ENCODE peak calls at places on chromosomes 4 and X, in four cellular contexts. R is heart right ventricle, O is fibroblast of the aortic adventitia, X is AG10803. W is an unnamed sample.

GRCh38 chr4:172815499-172816175 is 353.0 kb upstream of the GALNT7 start:
- DNase-seq in R (no peak), O (no peak), X (no peak), W (no peak)

GRCh38 chr4:53522334-53522733 is 69.0 kb downstream of the LNX1 start:
- DNase-seq in R (no peak), O (no peak), X (no peak), W (no peak)

GRCh38 chr4:123599920-123600394 is 203.4 kb downstream of the SPRY1 start:
- DNase-seq in R (peak), O (no peak), X (peak), W (peak)

GRCh38 chrX:69103539-69103938 is 61.7 kb downstream of the PJA1 start:
- DNase-seq in R (no peak), O (no peak), X (no peak), W (no peak)

GRCh38 chrX:28278236-28278635 is 297.0 kb upstream of the DCAF8L1 start:
- DNase-seq in R (no peak), O (no peak), X (no peak), W (no peak)

GRCh38 chr4:6875431-6875831 is 34.2 kb upstream of the TBC1D14 start:
- DNase-seq in R (no peak), O (no peak), X (peak), W (no peak)

GRCh38 chrX:40164751-40165150 is 67.0 kb upstream of the BCOR start:
- DNase-seq in R (no peak), O (no peak), X (no peak), W (no peak)

GRCh38 chrX:20263474-20263873 is 3.2 kb downstream of the RPS6KA3 start:
- DNase-seq in R (no peak), O (peak), X (peak), W (no peak)

GRCh38 chr4:41155194-41155830 is 59.0 kb downstream of the APBB2 start:
- DNase-seq in R (no peak), O (peak), X (peak), W (no peak)

GRCh38 chr4:104905546-104905945 is 241.1 kb upstream of the TET2 start:
- DNase-seq in R (no peak), O (peak), X (no peak), W (no peak)

GRCh38 chr4:151865744-151866143 is 104.9 kb upstream of the GATB start:
- DNase-seq in R (no peak), O (no peak), X (no peak), W (no peak)

GRCh38 chrX:131816551-131817136 is 206.5 kb upstream of the STK26 start:
- DNase-seq in R (peak), O (peak), X (peak), W (peak)

GRCh38 chr4:169617306-169617705 is 3.1 kb upstream of the CLCN3 start:
- DNase-seq in R (no peak), O (no peak), X (no peak), W (no peak)

GRCh38 chr4:96916731-96917130 is 1076.8 kb downstream of the PDHA2 start:
- DNase-seq in R (no peak), O (no peak), X (no peak), W (no peak)

GRCh38 chr4:66943117-66943516 is 602.2 kb downstream of the CENPC start:
- DNase-seq in R (no peak), O (no peak), X (no peak), W (no peak)

GRCh38 chrX:10634681-10635161 is 14.3 kb upstream of the MID1 start:
- DNase-seq in R (no peak), O (peak), X (peak), W (no peak)

GRCh38 chrX:123450217-123450616 is 266.1 kb downstream of the GRIA3 start:
- DNase-seq in R (no peak), O (peak), X (no peak), W (peak)
- TF ChIP-seq CTCF in R (peak), O (peak), X (peak), W (peak)

GRCh38 chrX:154718607-154719006 is 32.3 kb downstream of the GAB3 start:
- DNase-seq in R (no peak), O (no peak), X (no peak), W (no peak)

GRCh38 chrX:154717824-154718223 is 33.1 kb downstream of the GAB3 start:
- DNase-seq in R (no peak), O (no peak), X (peak), W (no peak)

GRCh38 chrX:154712781-154713391 is 38.0 kb downstream of the GAB3 start:
- DNase-seq in R (no peak), O (peak), X (peak), W (peak)

GRCh38 chrX:154714925-154715324 is 36.0 kb downstream of the GAB3 start:
- DNase-seq in R (peak), O (peak), X (peak), W (peak)

GRCh38 chrX:154715825-154716224 is 35.1 kb downstream of the GAB3 start:
- DNase-seq in R (no peak), O (no peak), X (no peak), W (no peak)
- TF ChIP-seq CTCF in R (no peak), O (no peak), X (no peak), W (no peak)

GRCh38 chr4:27084685-27085356 is 224.2 kb downstream of the STIM2 start:
- DNase-seq in R (no peak), O (peak), X (no peak), W (no peak)
- TF ChIP-seq CTCF in R (peak), O (no peak), X (no peak), W (no peak)

DNA sequence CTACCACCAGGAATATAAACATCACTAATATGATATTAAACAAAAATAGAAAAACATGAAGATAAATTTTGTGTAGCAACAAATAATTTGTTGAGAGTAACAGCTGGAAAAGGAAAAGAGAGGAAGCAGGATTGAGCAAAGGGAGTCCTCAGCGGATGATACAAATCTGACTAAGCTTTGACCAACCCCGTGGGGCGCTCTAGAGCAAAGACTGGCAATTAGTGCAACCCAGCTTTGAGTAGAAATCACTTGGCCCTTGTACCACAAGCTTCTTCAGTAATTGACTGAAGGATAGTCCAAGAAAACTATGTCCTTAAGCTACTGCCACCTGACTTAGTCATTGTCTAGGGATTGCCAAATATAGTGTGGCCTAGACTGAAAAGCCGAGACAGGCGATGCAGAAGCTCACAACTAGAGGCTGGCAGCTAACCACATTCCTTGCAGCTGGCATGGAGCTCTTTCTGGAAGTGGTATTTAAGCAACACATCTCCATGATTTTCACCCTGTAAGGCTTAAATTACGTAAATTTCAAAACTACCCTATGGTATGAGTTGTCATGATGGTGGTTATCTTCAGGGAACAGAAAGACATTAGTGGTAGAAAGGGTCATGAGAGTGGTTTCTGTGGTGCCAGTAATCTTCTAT is 396.0 kb downstream of the PDGFC start:
- DNase-seq in R (no peak), O (no peak), X (peak), W (no peak)
- TF ChIP-seq CTCF in R (no peak), O (no peak), X (no peak), W (no peak)

GRCh38 chr4:87006531-87007344 is 71.9 kb downstream of the AFF1 start:
- DNase-seq in R (peak), O (peak), X (peak), W (peak)
- TF ChIP-seq CTCF in R (peak), O (peak), X (peak), W (peak)

GRCh38 chrX:48936429-48937064 is 17.7 kb upstream of the PIM2 start:
- DNase-seq in R (no peak), O (no peak), X (no peak), W (no peak)

GRCh38 chrX:48939417-48940228 is 17.8 kb downstream of the OTUD5 start:
- DNase-seq in R (no peak), O (no peak), X (no peak), W (no peak)

GRCh38 chrX:48938721-48939416 is 18.5 kb downstream of the OTUD5 start:
- DNase-seq in R (no peak), O (no peak), X (no peak), W (no peak)

GRCh38 chrX:48934581-48935331 is 15.9 kb upstream of the PIM2 start:
- DNase-seq in R (no peak), O (no peak), X (no peak), W (no peak)

DNA sequence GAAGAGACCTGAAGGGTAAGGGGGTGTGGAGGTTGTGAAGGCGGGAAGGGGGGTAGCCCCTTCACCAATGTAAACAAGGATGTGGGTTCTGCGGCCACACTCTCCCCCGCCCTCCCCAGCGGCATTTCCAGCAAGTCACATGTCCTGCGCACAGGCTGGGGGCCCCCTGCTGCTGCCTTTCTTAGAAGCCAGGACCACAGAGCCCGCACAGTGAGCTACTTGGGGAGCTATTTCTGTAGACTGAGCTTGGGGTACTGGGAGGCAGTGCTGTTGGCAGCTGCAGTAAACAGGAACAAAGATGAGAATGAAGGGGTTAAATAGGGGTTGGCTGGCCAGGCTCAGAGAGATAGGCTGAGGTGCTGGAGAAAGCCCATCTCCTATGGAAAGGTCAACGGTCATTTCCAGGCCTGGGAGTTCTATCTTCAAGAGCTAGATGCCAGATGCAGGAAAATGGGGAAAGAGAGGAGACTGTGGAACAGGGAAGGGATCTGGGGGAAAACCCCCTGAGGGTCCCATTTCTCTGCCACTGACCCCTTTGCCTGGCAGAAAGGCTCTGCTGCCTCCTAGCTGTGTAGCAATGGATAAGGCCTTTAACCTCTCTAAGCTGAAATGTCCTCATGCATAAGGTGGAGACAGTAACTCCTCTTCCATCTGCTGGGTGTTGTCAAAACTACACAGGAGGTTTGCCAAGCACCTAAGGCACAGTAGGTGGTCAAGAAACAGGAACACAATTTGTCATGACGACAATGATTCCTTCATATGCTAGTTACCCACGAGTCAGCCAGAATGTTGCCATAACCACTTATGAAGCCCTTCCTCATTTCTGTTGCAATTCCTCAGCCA is 18.5 kb upstream of the PIM2 start:
- DNase-seq in R (peak), O (no peak), X (no peak), W (peak)
- TF ChIP-seq CTCF in R (no peak), O (no peak), X (no peak), W (peak)

GRCh38 chr4:159608434-159608833 is 505.6 kb downstream of the RAPGEF2 start:
- DNase-seq in R (no peak), O (no peak), X (no peak), W (no peak)
- TF ChIP-seq CTCF in R (no peak), O (no peak), X (no peak), W (no peak)

GRCh38 chr4:102541708-102542107 is 40.5 kb downstream of the NFKB1 start:
- DNase-seq in R (no peak), O (no peak), X (no peak), W (no peak)
- TF ChIP-seq CTCF in R (no peak), O (no peak), X (no peak), W (peak)